ENCODE peak calls at places on chromosomes 7 and 10, in four cellular contexts. G, A, Y and T are unnamed samples.

GRCh38 chr10:71396084-71396713 is 521 bp upstream of the CDH23 start:
- DNase-seq in G (peak; percentile 62), Y (peak; percentile 26), A (no peak), T (no peak)

GRCh38 chr7:44891372-44891771 is 6.0 kb upstream of the PURB start:
- DNase-seq in A (no peak), G (no peak), Y (no peak), T (no peak)

GRCh38 chr7:26081627-26082026 is 70.4 kb upstream of the NFE2L3 start:
- DNase-seq in G (no peak), Y (no peak), A (no peak), T (no peak)

GRCh38 chr7:141706394-141707064 is 1.6 kb upstream of the WEE2 start:
- DNase-seq in G (no peak), Y (no peak), A (no peak), T (no peak)

GRCh38 chr7:140640727-140641531 is at the start of gene DENND2A:
- DNase-seq in A (peak; percentile 73), Y (peak; percentile 66), G (no peak), T (no peak)

GRCh38 chr10:124558339-124558685 is 96.7 kb downstream of the LHPP start:
- DNase-seq in G (no peak), A (no peak), Y (no peak), T (no peak)

GRCh38 chr7:27912751-27913150 is 172.8 kb downstream of the TAX1BP1 start:
- DNase-seq in Y (no peak), G (no peak), A (no peak), T (no peak)

GRCh38 chr10:62376064-62377025 is 2.2 kb downstream of the ZNF365 start:
- DNase-seq in A (no peak), G (no peak), Y (no peak), T (no peak)

GRCh38 chr10:102743078-102743587 is 615 bp upstream of the WBP1L start:
- DNase-seq in G (no peak), A (no peak), Y (no peak), T (no peak)

GRCh38 chr10:133325392-133325760 is 11.3 kb downstream of the CALY start:
- DNase-seq in G (no peak), A (no peak), Y (no peak), T (no peak)

GRCh38 chr7:27145167-27145883 is 1.8 kb upstream of the HOXA5 start:
- DNase-seq in Y (no peak), A (peak; percentile 64), G (no peak), T (no peak)

GRCh38 chr10:118471863-118472262 is 123.6 kb downstream of the PRLHR start:
- DNase-seq in G (no peak), A (no peak), Y (peak; percentile 95), T (no peak)

GRCh38 chr10:77643795-77644468 is 6.3 kb upstream of the KCNMA1 start:
- DNase-seq in A (no peak), G (no peak), Y (peak; percentile 85), T (peak; percentile 63)

GRCh38 chr10:43782814-43783213 is 134.1 kb upstream of the ZNF32 start:
- DNase-seq in A (no peak), G (no peak), Y (no peak), T (no peak)

GRCh38 chr10:128059266-128059850 is 66.9 kb downstream of the MKI67 start:
- DNase-seq in Y (no peak), G (no peak), A (peak; percentile 61), T (no peak)

GRCh38 chr10:88157981-88158465 is 294.6 kb downstream of the PTEN start:
- DNase-seq in A (no peak), G (no peak), Y (peak; percentile 96), T (peak; percentile 72)

GRCh38 chr7:146654048-146654447 is 537.4 kb downstream of the CNTNAP2 start:
- DNase-seq in G (peak; percentile 56), A (no peak), Y (no peak), T (no peak)

GRCh38 chr10:11476035-11476434 is 135.4 kb downstream of the USP6NL start:
- DNase-seq in A (no peak), G (no peak), Y (peak; percentile 45), T (no peak)

GRCh38 chr10:17387861-17388503 is 66.4 kb downstream of the ST8SIA6 start:
- DNase-seq in Y (no peak), A (no peak), G (peak; percentile 82), T (no peak)

GRCh38 chr10:110492069-110492782 is 5.5 kb upstream of the DUSP5 start:
- DNase-seq in G (no peak), Y (no peak), A (no peak), T (no peak)

GRCh38 chr7:120988591-120989299 is at the start of gene CPED1:
- DNase-seq in Y (peak; percentile 80), G (no peak), A (peak; percentile 92), T (no peak)

GRCh38 chr7:80851896-80852476 is 66.9 kb downstream of the SEMA3C start:
- DNase-seq in Y (peak; percentile 56), A (no peak), G (no peak), T (peak; percentile 72)

GRCh38 chr10:45353176-45353575 is 20.8 kb upstream of the ALOX5 start:
- DNase-seq in Y (peak; percentile 14), G (no peak), A (no peak), T (no peak)

GRCh38 chr10:118565301-118566075 is 30.0 kb downstream of the PRLHR start:
- DNase-seq in A (no peak), G (no peak), Y (no peak), T (no peak)

GRCh38 chr7:101635484-101635883 is 6.4 kb upstream of the MYL10 start:
- DNase-seq in G (no peak), A (no peak), Y (no peak), T (peak; percentile 85)

GRCh38 chr10:124469956-124470484 is 8.4 kb downstream of the LHPP start:
- DNase-seq in Y (no peak), A (no peak), G (no peak), T (no peak)

GRCh38 chr7:4297165-4297842 is 384.8 kb upstream of the FOXK1 start:
- DNase-seq in A (no peak), G (no peak), Y (no peak), T (no peak)

GRCh38 chr7:157691521-157692155 is 354.8 kb downstream of the DNAJB6 start:
- DNase-seq in G (no peak), Y (no peak), A (peak; percentile 63), T (no peak)

GRCh38 chr7:42617781-42618457 is 294.0 kb downstream of the C7orf25 start:
- DNase-seq in A (no peak), G (no peak), Y (no peak), T (no peak)

GRCh38 chr10:49008056-49008455 is 68.4 kb upstream of the LRRC18 start:
- DNase-seq in G (no peak), A (no peak), Y (no peak), T (no peak)

GRCh38 chr10:90605506-90605905 is 252.3 kb downstream of the HTR7 start:
- DNase-seq in G (no peak), A (no peak), Y (no peak), T (no peak)

GRCh38 chr7:43905209-43905946 is 1.0 kb downstream of the URGCP start:
- DNase-seq in A (no peak), G (no peak), Y (peak; percentile 88), T (peak; percentile 72)